ENCODE peak calls at places on chromosomes 6 and 20, in five cellular contexts. T is sigmoid colon, R is breast epithelium, Z is stomach, V is GM12891. G is an unnamed sample.

GRCh38 chr6:93580441-93580840 is 161.1 kb upstream of the EPHA7 start:
- DNase-seq in T (no peak), V (no peak), R (no peak), Z (no peak), G (no peak)

GRCh38 chr6:82616386-82617028 is 252.9 kb downstream of the TPBG start:
- DNase-seq in T (no peak), Z (no peak), V (no peak), R (no peak), G (no peak)

GRCh38 chr6:33856655-33857054 is 52.9 kb upstream of the MLN start:
- DNase-seq in Z (peak), T (no peak), R (no peak), V (no peak), G (peak)

GRCh38 chr20:32320305-32320704 is 37.8 kb upstream of the ASXL1 start:
- DNase-seq in R (no peak), V (no peak), Z (no peak), T (no peak), G (no peak)

GRCh38 chr6:24257282-24257681 is 100.6 kb downstream of the DCDC2 start:
- DNase-seq in V (no peak), Z (no peak), R (no peak), T (no peak), G (no peak)

GRCh38 chr6:146814148-146814750 is 215.5 kb downstream of the ADGB start:
- DNase-seq in V (no peak), T (no peak), Z (no peak), R (no peak), G (no peak)

GRCh38 chr6:98944598-98945011 is 3.1 kb downstream of the FBXL4 start:
- DNase-seq in V (no peak), R (no peak), Z (no peak), T (no peak), G (no peak)

GRCh38 chr6:168139121-168139520 is 60.1 kb upstream of the FRMD1 start:
- DNase-seq in R (no peak), Z (no peak), T (peak), V (no peak), G (peak)

GRCh38 chr6:128821116-128821515 is 61.8 kb upstream of the LAMA2 start:
- DNase-seq in Z (no peak), T (no peak), V (no peak), R (no peak), G (no peak)

GRCh38 chr6:6283747-6284146 is 36.7 kb downstream of the F13A1 start:
- DNase-seq in R (no peak), T (no peak), Z (no peak), V (no peak), G (no peak)

GRCh38 chr6:27214126-27214601 is 33.3 kb upstream of the PRSS16 start:
- DNase-seq in R (no peak), T (no peak), Z (no peak), V (no peak), G (no peak)

GRCh38 chr20:50433001-50433400 is 77.2 kb upstream of the PTPN1 start:
- DNase-seq in V (no peak), R (no peak), Z (no peak), T (no peak), G (no peak)

GRCh38 chr20:33229843-33230242 is 6.0 kb upstream of the BPIFA1 start:
- DNase-seq in T (no peak), Z (no peak), R (no peak), V (no peak), G (no peak)

GRCh38 chr6:105432797-105433196 is 29.9 kb upstream of the PREP start:
- DNase-seq in R (no peak), V (no peak), Z (no peak), T (no peak), G (no peak)

GRCh38 chr6:93663111-93663510 is 243.8 kb upstream of the EPHA7 start:
- DNase-seq in R (no peak), Z (no peak), V (no peak), T (no peak), G (no peak)

GRCh38 chr20:16451970-16452369 is 121.3 kb downstream of the KIF16B start:
- DNase-seq in V (no peak), R (no peak), Z (no peak), T (no peak), G (no peak)

GRCh38 chr20:38342196-38342595 is 4.1 kb upstream of the LBP start:
- DNase-seq in Z (no peak), R (no peak), T (no peak), V (no peak), G (no peak)

GRCh38 chr6:154653853-154654252 is 79.4 kb upstream of the SCAF8 start:
- DNase-seq in R (no peak), V (no peak), Z (no peak), T (no peak), G (no peak)

GRCh38 chr20:7691647-7692046 is 248.6 kb downstream of the HAO1 start:
- DNase-seq in Z (no peak), R (no peak), T (no peak), V (no peak), G (no peak)

GRCh38 chr6:152952866-152953509 is 29.9 kb downstream of the FBXO5 start:
- DNase-seq in V (no peak), T (no peak), Z (no peak), R (no peak), G (no peak)

GRCh38 chr20:50487397-50487796 is 22.8 kb upstream of the PTPN1 start:
- DNase-seq in T (no peak), R (no peak), V (no peak), Z (no peak), G (no peak)

GRCh38 chr20:40019510-40019909 is 669.5 kb downstream of the MAFB start:
- DNase-seq in V (no peak), Z (no peak), R (no peak), T (no peak), G (no peak)

GRCh38 chr6:158867381-158868121 is 48.4 kb upstream of the EZR start:
- DNase-seq in Z (peak), T (no peak), V (no peak), R (no peak), G (no peak)

GRCh38 chr6:56156643-56157042 is 90.7 kb downstream of the COL21A1 start:
- DNase-seq in T (no peak), R (no peak), Z (no peak), V (no peak), G (no peak)

GRCh38 chr6:37624121-37624520 is 73.6 kb downstream of the MDGA1 start:
- DNase-seq in V (no peak), T (no peak), Z (no peak), R (no peak), G (no peak)

GRCh38 chr6:169960531-169960890 is 209.1 kb downstream of the ERMARD start:
- DNase-seq in V (no peak), Z (peak), T (peak), R (peak), G (peak)

GRCh38 chr6:89071036-89071435 is 9.5 kb upstream of the PNRC1 start:
- DNase-seq in R (no peak), T (no peak), Z (no peak), V (no peak), G (no peak)

GRCh38 chr20:40016884-40017283 is 672.2 kb downstream of the MAFB start:
- DNase-seq in R (no peak), V (no peak), Z (no peak), T (no peak), G (no peak)

GRCh38 chr6:157840776-157841175 is 17.7 kb downstream of the SNX9 start:
- DNase-seq in V (no peak), T (no peak), Z (no peak), R (no peak), G (no peak)

GRCh38 chr20:60037120-60037499 is 78.9 kb downstream of the CDH26 start:
- DNase-seq in T (no peak), Z (no peak), R (no peak), V (no peak), G (no peak)

GRCh38 chr6:167975449-167975848 is 22.0 kb upstream of the KIF25 start:
- DNase-seq in R (no peak), V (no peak), T (no peak), Z (no peak), G (peak)

GRCh38 chr20:44835661-44836221 is 25.4 kb upstream of the RIMS4 start:
- DNase-seq in R (no peak), Z (no peak), T (no peak), V (no peak), G (no peak)

GRCh38 chr6:125014157-125014957 is 52.1 kb downstream of the RNF217 start:
- DNase-seq in Z (no peak), T (no peak), V (no peak), R (no peak), G (no peak)

GRCh38 chr20:36071848-36072247 is 82.7 kb upstream of the EPB41L1 start:
- DNase-seq in V (no peak), R (no peak), Z (no peak), T (no peak), G (no peak)
- TF ChIP-seq POLR2A in V (no peak), R (no peak), Z (no peak), T (no peak), G (no peak)

GRCh38 chr6:30719791-30720737 is at the start of gene TUBB:
- DNase-seq in Z (peak), R (peak), T (peak), V (peak), G (peak)
- TF ChIP-seq POLR2AphosphoS5 in Z (peak), R (peak), T (peak), V (peak), G (peak)

GRCh38 chr6:73264446-73264845 is 1.4 kb upstream of the KHDC1 start:
- DNase-seq in V (no peak), T (no peak), Z (no peak), R (no peak), G (no peak)

GRCh38 chr6:73258721-73259120 is 4.3 kb downstream of the KHDC1 start:
- DNase-seq in Z (no peak), V (no peak), T (no peak), R (no peak), G (no peak)

GRCh38 chr6:73263570-73263909 is 544 bp upstream of the KHDC1 start:
- DNase-seq in T (no peak), R (no peak), V (no peak), Z (no peak), G (no peak)

GRCh38 chr6:73262701-73263569 is at the start of gene KHDC1:
- DNase-seq in Z (peak), V (peak), T (peak), R (no peak), G (peak)
- TF ChIP-seq POLR2A in Z (no peak), V (peak), T (no peak), R (no peak), G (no peak)

DNA sequence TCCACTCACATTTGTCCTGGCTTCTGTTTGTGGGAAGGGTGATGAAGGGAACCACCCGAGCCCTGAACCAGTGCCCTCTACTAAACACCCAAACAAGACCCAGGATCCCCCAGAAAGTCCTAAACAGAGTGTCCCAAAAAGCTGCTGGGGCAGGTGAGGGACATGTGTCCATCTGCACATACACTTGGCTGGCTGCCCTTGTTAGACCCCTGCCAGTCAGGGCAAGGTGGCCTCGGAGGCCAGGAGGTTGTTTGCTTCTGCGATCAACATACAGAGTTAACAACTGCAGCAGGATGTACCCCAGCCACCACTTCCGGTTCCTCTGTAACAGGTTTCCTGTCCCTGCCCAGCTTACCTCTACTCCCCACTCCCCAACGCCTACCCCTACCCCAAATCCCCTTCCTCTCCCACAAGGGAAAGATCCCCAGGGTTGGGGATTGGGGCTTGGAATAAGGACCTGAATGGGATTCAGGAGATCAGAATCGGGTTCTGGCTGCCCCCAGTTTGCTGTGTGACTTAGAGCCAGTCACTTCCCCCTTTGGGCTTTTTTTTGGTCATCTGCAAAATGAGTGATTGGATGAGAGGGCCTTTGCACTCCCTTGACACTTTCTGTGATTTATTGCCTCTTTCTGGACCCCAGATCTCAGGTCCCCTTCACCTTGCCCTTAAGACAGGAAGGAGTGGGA is 13.9 kb downstream of the DEF6 start:
- DNase-seq in R (no peak), Z (no peak), V (no peak), T (no peak), G (peak)
- TF ChIP-seq POLR2AphosphoS5 in R (no peak), Z (no peak), V (no peak), T (no peak), G (peak)

DNA sequence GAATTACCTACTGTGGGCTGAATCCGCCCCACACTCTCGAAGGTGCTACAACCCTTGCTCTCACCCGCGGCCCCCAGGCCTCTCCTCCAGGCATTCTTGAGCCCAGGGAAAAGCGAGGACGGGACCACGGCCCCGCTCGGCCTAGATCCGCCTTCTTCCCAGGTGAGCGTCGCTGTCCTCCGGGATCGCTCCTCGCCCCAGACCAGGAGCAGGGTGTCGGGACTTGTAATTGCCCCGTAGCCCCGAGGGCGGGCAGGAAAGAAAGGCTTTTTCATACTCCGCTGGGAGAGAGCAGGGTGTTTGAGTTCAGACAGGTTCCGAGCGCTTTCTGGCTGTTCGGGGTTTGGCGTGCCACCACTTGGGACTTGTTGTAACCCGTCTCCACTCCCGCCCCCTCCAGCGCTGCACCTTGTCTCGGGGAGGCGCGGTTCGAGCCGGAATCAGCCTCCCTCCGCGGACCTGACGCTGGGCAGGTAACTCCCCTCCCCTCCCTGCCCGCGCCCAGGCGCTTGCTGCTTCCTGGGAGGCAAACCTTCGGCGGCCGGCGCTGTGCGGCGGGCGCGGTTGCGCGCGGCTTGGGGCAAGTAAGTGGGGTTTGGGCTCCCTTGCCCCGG is at the start of gene FAM83B:
- DNase-seq in T (no peak), V (no peak), Z (peak), R (peak), G (no peak)
- TF ChIP-seq POLR2A in T (no peak), V (no peak), Z (no peak), R (no peak), G (no peak)

GRCh38 chr6:41729624-41730023 is 5.8 kb downstream of the TFEB start:
- DNase-seq in T (no peak), Z (no peak), V (no peak), R (no peak), G (peak)

GRCh38 chr6:41726876-41727275 is 8.5 kb downstream of the TFEB start:
- DNase-seq in R (no peak), Z (no peak), T (no peak), V (no peak), G (peak)

GRCh38 chr6:41728954-41729353 is 6.5 kb downstream of the TFEB start:
- DNase-seq in Z (no peak), T (no peak), V (no peak), R (no peak), G (peak)

GRCh38 chr6:41727705-41728072 is 7.7 kb downstream of the TFEB start:
- DNase-seq in Z (no peak), V (no peak), T (no peak), R (no peak), G (peak)

DNA sequence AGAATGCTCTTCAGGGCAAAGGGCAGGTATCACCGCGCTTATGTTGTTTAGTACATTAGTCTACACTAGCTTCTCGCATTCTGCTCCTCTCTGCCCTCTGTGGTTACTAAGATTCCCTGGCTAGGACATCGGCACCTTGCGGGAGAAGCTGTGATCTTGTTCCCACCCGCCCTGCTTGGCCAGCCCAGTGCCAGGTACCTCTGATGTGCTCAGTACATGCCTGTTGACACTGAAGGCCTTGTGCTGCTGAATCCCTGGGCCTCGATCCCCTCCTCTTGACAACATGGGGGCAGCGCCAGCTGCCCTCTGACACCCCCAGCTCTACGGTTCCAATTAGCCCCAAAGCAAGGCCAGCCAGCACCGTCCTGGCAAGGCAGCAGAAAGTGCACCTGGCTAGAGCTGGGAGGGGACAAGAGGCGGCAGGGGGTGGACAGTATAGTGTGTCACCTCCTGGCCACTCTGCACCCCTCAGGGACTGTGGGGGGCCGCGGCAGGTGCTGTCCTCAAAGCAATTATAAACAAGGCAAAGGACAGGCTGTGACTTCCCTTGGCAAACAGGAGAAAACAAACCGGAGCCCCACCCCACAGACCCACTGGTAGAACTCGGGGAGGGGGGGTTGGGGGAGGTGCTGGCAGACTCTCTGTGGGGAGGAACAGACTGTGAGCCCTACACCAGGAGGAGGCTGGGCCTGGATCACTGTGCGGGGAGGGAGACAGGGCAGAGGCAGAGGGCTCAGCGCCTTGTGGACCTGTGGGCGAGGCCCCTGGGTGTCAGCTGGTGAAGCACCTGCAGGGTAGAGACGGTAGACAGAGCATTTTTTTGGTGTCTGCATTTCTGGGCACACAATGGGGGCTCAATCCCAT is 7.1 kb downstream of the TFEB start:
- DNase-seq in V (no peak), Z (peak), R (no peak), T (no peak), G (peak)
- TF ChIP-seq POLR2AphosphoS5 in V (no peak), Z (no peak), R (no peak), T (no peak), G (peak)

GRCh38 chr20:41202426-41202825 is 65.1 kb downstream of the PLCG1 start:
- DNase-seq in R (no peak), Z (no peak), V (no peak), T (no peak), G (no peak)

GRCh38 chr20:41201760-41202159 is 64.4 kb downstream of the PLCG1 start:
- DNase-seq in Z (no peak), V (no peak), T (no peak), R (no peak), G (no peak)

GRCh38 chr20:41204304-41205265 is 67.2 kb downstream of the PLCG1 start:
- DNase-seq in T (no peak), R (no peak), Z (no peak), V (no peak), G (no peak)

GRCh38 chr20:41203660-41204059 is 66.3 kb downstream of the PLCG1 start:
- DNase-seq in V (no peak), R (no peak), Z (no peak), T (no peak), G (no peak)

DNA sequence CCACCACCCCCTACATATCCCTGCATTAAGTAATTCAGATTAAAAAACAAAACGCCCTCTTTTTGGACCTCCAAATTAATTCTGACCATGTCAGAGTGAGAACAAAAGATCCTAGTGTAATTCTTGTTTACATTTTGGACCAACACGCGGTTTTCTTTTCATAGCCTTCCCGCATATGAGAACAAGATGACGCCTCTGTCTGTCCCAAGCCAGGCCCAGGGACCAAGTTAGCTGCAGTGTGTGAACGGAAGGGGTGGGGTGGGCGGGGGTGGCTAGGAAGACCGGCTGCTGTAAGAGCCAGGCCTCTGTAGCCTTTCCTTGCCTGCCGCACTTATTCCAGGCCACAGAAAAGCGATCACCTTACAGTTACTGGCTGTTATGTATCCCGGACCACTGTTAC is 68.0 kb downstream of the PLCG1 start:
- DNase-seq in R (no peak), T (no peak), Z (no peak), V (no peak), G (no peak)
- TF ChIP-seq POLR2A in R (no peak), T (no peak), Z (no peak), V (no peak), G (no peak)